ENCODE peak calls at places on chromosomes 1 and 21, in six cellular contexts. One of them, this sample, is unnamed.

GRCh38 chr1:27891196-27891889 is 19.0 kb downstream of the THEMIS2 start:
- DNase-seq in activated T-cell treated with anti-CD3 and anti-CD28 coated beads for 1 hour: peak
- DNase-seq in mucosa of descending colon: no peak
- DNase-seq in HAP-1: no peak
- DNase-seq in neural crest cell: no peak
- DNase-seq in stimulated activated CD4-positive, alpha-beta T cell treated with anti-CD3 and anti-CD28 coated beads, TNF-alpha, amount 100 ng/mL, for 4 hours: no peak
- DNase-seq in this sample: peak

GRCh38 chr1:1462318-1462966 is 9.1 kb upstream of the ATAD3B start:
- DNase-seq in neural crest cell: no peak
- DNase-seq in activated T-cell treated with anti-CD3 and anti-CD28 coated beads for 1 hour: no peak
- DNase-seq in stimulated activated CD4-positive, alpha-beta T cell treated with anti-CD3 and anti-CD28 coated beads, TNF-alpha, amount 100 ng/mL, for 4 hours: no peak
- DNase-seq in mucosa of descending colon: peak
- DNase-seq in HAP-1: no peak
- DNase-seq in this sample: no peak

GRCh38 chr1:93629101-93630059 is 52.3 kb downstream of the BCAR3 start:
- DNase-seq in stimulated activated CD4-positive, alpha-beta T cell treated with anti-CD3 and anti-CD28 coated beads, TNF-alpha, amount 100 ng/mL, for 4 hours: peak
- DNase-seq in mucosa of descending colon: no peak
- DNase-seq in neural crest cell: no peak
- DNase-seq in activated T-cell treated with anti-CD3 and anti-CD28 coated beads for 1 hour: peak
- DNase-seq in HAP-1: peak
- DNase-seq in this sample: no peak

GRCh38 chr1:246622035-246622652 is 55.9 kb downstream of the CNST start:
- DNase-seq in HAP-1: no peak
- DNase-seq in mucosa of descending colon: no peak
- DNase-seq in stimulated activated CD4-positive, alpha-beta T cell treated with anti-CD3 and anti-CD28 coated beads, TNF-alpha, amount 100 ng/mL, for 4 hours: no peak
- DNase-seq in neural crest cell: no peak
- DNase-seq in activated T-cell treated with anti-CD3 and anti-CD28 coated beads for 1 hour: no peak
- DNase-seq in this sample: no peak

GRCh38 chr1:216542263-216542662 is 119.0 kb upstream of the USH2A start:
- DNase-seq in mucosa of descending colon: no peak
- DNase-seq in HAP-1: no peak
- DNase-seq in stimulated activated CD4-positive, alpha-beta T cell treated with anti-CD3 and anti-CD28 coated beads, TNF-alpha, amount 100 ng/mL, for 4 hours: no peak
- DNase-seq in neural crest cell: no peak
- DNase-seq in activated T-cell treated with anti-CD3 and anti-CD28 coated beads for 1 hour: no peak
- DNase-seq in this sample: no peak

GRCh38 chr1:38088366-38088765 is 41.8 kb upstream of the POU3F1 start:
- DNase-seq in stimulated activated CD4-positive, alpha-beta T cell treated with anti-CD3 and anti-CD28 coated beads, TNF-alpha, amount 100 ng/mL, for 4 hours: no peak
- DNase-seq in activated T-cell treated with anti-CD3 and anti-CD28 coated beads for 1 hour: no peak
- DNase-seq in mucosa of descending colon: no peak
- DNase-seq in neural crest cell: no peak
- DNase-seq in HAP-1: peak
- DNase-seq in this sample: no peak

GRCh38 chr1:78645728-78646127 is 3.9 kb upstream of the IFI44 start:
- DNase-seq in neural crest cell: no peak
- DNase-seq in mucosa of descending colon: no peak
- DNase-seq in HAP-1: no peak
- DNase-seq in stimulated activated CD4-positive, alpha-beta T cell treated with anti-CD3 and anti-CD28 coated beads, TNF-alpha, amount 100 ng/mL, for 4 hours: no peak
- DNase-seq in activated T-cell treated with anti-CD3 and anti-CD28 coated beads for 1 hour: no peak
- DNase-seq in this sample: no peak

GRCh38 chr1:13807213-13807612 is 107.2 kb downstream of the PRDM2 start:
- DNase-seq in mucosa of descending colon: no peak
- DNase-seq in stimulated activated CD4-positive, alpha-beta T cell treated with anti-CD3 and anti-CD28 coated beads, TNF-alpha, amount 100 ng/mL, for 4 hours: no peak
- DNase-seq in HAP-1: peak
- DNase-seq in neural crest cell: peak
- DNase-seq in activated T-cell treated with anti-CD3 and anti-CD28 coated beads for 1 hour: no peak
- DNase-seq in this sample: no peak

GRCh38 chr1:109476825-109477224 is 6.9 kb upstream of the ATXN7L2 start:
- DNase-seq in stimulated activated CD4-positive, alpha-beta T cell treated with anti-CD3 and anti-CD28 coated beads, TNF-alpha, amount 100 ng/mL, for 4 hours: no peak
- DNase-seq in HAP-1: no peak
- DNase-seq in neural crest cell: no peak
- DNase-seq in activated T-cell treated with anti-CD3 and anti-CD28 coated beads for 1 hour: no peak
- DNase-seq in mucosa of descending colon: no peak
- DNase-seq in this sample: no peak

GRCh38 chr1:91503975-91504530 is 3.4 kb downstream of the CDC7 start:
- DNase-seq in HAP-1: no peak
- DNase-seq in mucosa of descending colon: no peak
- DNase-seq in neural crest cell: no peak
- DNase-seq in stimulated activated CD4-positive, alpha-beta T cell treated with anti-CD3 and anti-CD28 coated beads, TNF-alpha, amount 100 ng/mL, for 4 hours: no peak
- DNase-seq in activated T-cell treated with anti-CD3 and anti-CD28 coated beads for 1 hour: no peak
- DNase-seq in this sample: no peak

GRCh38 chr1:26016258-26016943 is 5.2 kb upstream of the EXTL1 start:
- DNase-seq in mucosa of descending colon: no peak
- DNase-seq in activated T-cell treated with anti-CD3 and anti-CD28 coated beads for 1 hour: no peak
- DNase-seq in neural crest cell: no peak
- DNase-seq in stimulated activated CD4-positive, alpha-beta T cell treated with anti-CD3 and anti-CD28 coated beads, TNF-alpha, amount 100 ng/mL, for 4 hours: no peak
- DNase-seq in HAP-1: no peak
- DNase-seq in this sample: no peak

GRCh38 chr1:96306809-96307208 is 414.8 kb upstream of the PTBP2 start:
- DNase-seq in stimulated activated CD4-positive, alpha-beta T cell treated with anti-CD3 and anti-CD28 coated beads, TNF-alpha, amount 100 ng/mL, for 4 hours: no peak
- DNase-seq in neural crest cell: no peak
- DNase-seq in HAP-1: no peak
- DNase-seq in mucosa of descending colon: no peak
- DNase-seq in activated T-cell treated with anti-CD3 and anti-CD28 coated beads for 1 hour: no peak
- DNase-seq in this sample: no peak

GRCh38 chr1:164891615-164892014 is 332.6 kb downstream of the PBX1 start:
- DNase-seq in stimulated activated CD4-positive, alpha-beta T cell treated with anti-CD3 and anti-CD28 coated beads, TNF-alpha, amount 100 ng/mL, for 4 hours: no peak
- DNase-seq in mucosa of descending colon: no peak
- DNase-seq in HAP-1: no peak
- DNase-seq in neural crest cell: no peak
- DNase-seq in activated T-cell treated with anti-CD3 and anti-CD28 coated beads for 1 hour: no peak
- DNase-seq in this sample: no peak

GRCh38 chr1:85607126-85607912 is 26.8 kb downstream of the CCN1 start:
- DNase-seq in stimulated activated CD4-positive, alpha-beta T cell treated with anti-CD3 and anti-CD28 coated beads, TNF-alpha, amount 100 ng/mL, for 4 hours: no peak
- DNase-seq in mucosa of descending colon: no peak
- DNase-seq in neural crest cell: no peak
- DNase-seq in HAP-1: peak
- DNase-seq in activated T-cell treated with anti-CD3 and anti-CD28 coated beads for 1 hour: no peak
- DNase-seq in this sample: no peak

GRCh38 chr1:118204648-118205047 is 19.6 kb upstream of the SPAG17 start:
- DNase-seq in mucosa of descending colon: no peak
- DNase-seq in stimulated activated CD4-positive, alpha-beta T cell treated with anti-CD3 and anti-CD28 coated beads, TNF-alpha, amount 100 ng/mL, for 4 hours: no peak
- DNase-seq in HAP-1: no peak
- DNase-seq in neural crest cell: no peak
- DNase-seq in activated T-cell treated with anti-CD3 and anti-CD28 coated beads for 1 hour: no peak
- DNase-seq in this sample: no peak

GRCh38 chr1:183185941-183186490 is at the start of gene LAMC2:
- DNase-seq in neural crest cell: peak
- DNase-seq in HAP-1: peak
- DNase-seq in activated T-cell treated with anti-CD3 and anti-CD28 coated beads for 1 hour: no peak
- DNase-seq in stimulated activated CD4-positive, alpha-beta T cell treated with anti-CD3 and anti-CD28 coated beads, TNF-alpha, amount 100 ng/mL, for 4 hours: no peak
- DNase-seq in mucosa of descending colon: peak
- DNase-seq in this sample: no peak

GRCh38 chr1:210688482-210689233 is 360.0 kb downstream of the HHAT start:
- DNase-seq in HAP-1: no peak
- DNase-seq in neural crest cell: no peak
- DNase-seq in stimulated activated CD4-positive, alpha-beta T cell treated with anti-CD3 and anti-CD28 coated beads, TNF-alpha, amount 100 ng/mL, for 4 hours: no peak
- DNase-seq in mucosa of descending colon: no peak
- DNase-seq in activated T-cell treated with anti-CD3 and anti-CD28 coated beads for 1 hour: no peak
- DNase-seq in this sample: no peak

GRCh38 chr1:70195342-70195741 is 10.0 kb downstream of the LRRC40 start:
- DNase-seq in mucosa of descending colon: no peak
- DNase-seq in activated T-cell treated with anti-CD3 and anti-CD28 coated beads for 1 hour: no peak
- DNase-seq in neural crest cell: no peak
- DNase-seq in HAP-1: no peak
- DNase-seq in stimulated activated CD4-positive, alpha-beta T cell treated with anti-CD3 and anti-CD28 coated beads, TNF-alpha, amount 100 ng/mL, for 4 hours: no peak
- DNase-seq in this sample: no peak

GRCh38 chr1:178364782-178365181 is 132.0 kb downstream of the CLEC20A start:
- DNase-seq in neural crest cell: no peak
- DNase-seq in stimulated activated CD4-positive, alpha-beta T cell treated with anti-CD3 and anti-CD28 coated beads, TNF-alpha, amount 100 ng/mL, for 4 hours: no peak
- DNase-seq in activated T-cell treated with anti-CD3 and anti-CD28 coated beads for 1 hour: no peak
- DNase-seq in mucosa of descending colon: no peak
- DNase-seq in HAP-1: no peak
- DNase-seq in this sample: no peak

GRCh38 chr1:195617157-195617556 is 991.1 kb downstream of the KCNT2 start:
- DNase-seq in stimulated activated CD4-positive, alpha-beta T cell treated with anti-CD3 and anti-CD28 coated beads, TNF-alpha, amount 100 ng/mL, for 4 hours: no peak
- DNase-seq in neural crest cell: no peak
- DNase-seq in activated T-cell treated with anti-CD3 and anti-CD28 coated beads for 1 hour: no peak
- DNase-seq in mucosa of descending colon: no peak
- DNase-seq in HAP-1: no peak
- DNase-seq in this sample: no peak

GRCh38 chr1:22875240-22875639 is 97.4 kb downstream of the LACTBL1 start:
- DNase-seq in HAP-1: no peak
- DNase-seq in activated T-cell treated with anti-CD3 and anti-CD28 coated beads for 1 hour: no peak
- DNase-seq in neural crest cell: no peak
- DNase-seq in mucosa of descending colon: no peak
- DNase-seq in stimulated activated CD4-positive, alpha-beta T cell treated with anti-CD3 and anti-CD28 coated beads, TNF-alpha, amount 100 ng/mL, for 4 hours: no peak
- DNase-seq in this sample: no peak

GRCh38 chr1:196114193-196114592 is 494.0 kb downstream of the KCNT2 start:
- DNase-seq in activated T-cell treated with anti-CD3 and anti-CD28 coated beads for 1 hour: no peak
- DNase-seq in HAP-1: no peak
- DNase-seq in stimulated activated CD4-positive, alpha-beta T cell treated with anti-CD3 and anti-CD28 coated beads, TNF-alpha, amount 100 ng/mL, for 4 hours: no peak
- DNase-seq in neural crest cell: no peak
- DNase-seq in mucosa of descending colon: no peak
- DNase-seq in this sample: no peak

GRCh38 chr1:9235560-9235959 is 986 bp downstream of the H6PD start:
- DNase-seq in mucosa of descending colon: peak
- DNase-seq in stimulated activated CD4-positive, alpha-beta T cell treated with anti-CD3 and anti-CD28 coated beads, TNF-alpha, amount 100 ng/mL, for 4 hours: no peak
- DNase-seq in neural crest cell: no peak
- DNase-seq in HAP-1: no peak
- DNase-seq in activated T-cell treated with anti-CD3 and anti-CD28 coated beads for 1 hour: no peak
- DNase-seq in this sample: no peak

GRCh38 chr1:14758962-14759361 is 160.5 kb downstream of the KAZN start:
- DNase-seq in stimulated activated CD4-positive, alpha-beta T cell treated with anti-CD3 and anti-CD28 coated beads, TNF-alpha, amount 100 ng/mL, for 4 hours: no peak
- DNase-seq in mucosa of descending colon: no peak
- DNase-seq in neural crest cell: no peak
- DNase-seq in HAP-1: no peak
- DNase-seq in activated T-cell treated with anti-CD3 and anti-CD28 coated beads for 1 hour: no peak
- DNase-seq in this sample: no peak

GRCh38 chr1:92326681-92327080 is 27.8 kb downstream of the RPAP2 start:
- DNase-seq in activated T-cell treated with anti-CD3 and anti-CD28 coated beads for 1 hour: no peak
- DNase-seq in neural crest cell: no peak
- DNase-seq in HAP-1: no peak
- DNase-seq in mucosa of descending colon: no peak
- DNase-seq in stimulated activated CD4-positive, alpha-beta T cell treated with anti-CD3 and anti-CD28 coated beads, TNF-alpha, amount 100 ng/mL, for 4 hours: no peak
- DNase-seq in this sample: no peak

GRCh38 chr1:234961468-234962339 is 166.9 kb downstream of the TOMM20 start:
- DNase-seq in HAP-1: no peak
- DNase-seq in mucosa of descending colon: no peak
- DNase-seq in stimulated activated CD4-positive, alpha-beta T cell treated with anti-CD3 and anti-CD28 coated beads, TNF-alpha, amount 100 ng/mL, for 4 hours: no peak
- DNase-seq in activated T-cell treated with anti-CD3 and anti-CD28 coated beads for 1 hour: no peak
- DNase-seq in neural crest cell: no peak
- DNase-seq in this sample: no peak

GRCh38 chr1:107551491-107551890 is 410.7 kb downstream of the NTNG1 start:
- DNase-seq in neural crest cell: no peak
- DNase-seq in activated T-cell treated with anti-CD3 and anti-CD28 coated beads for 1 hour: no peak
- DNase-seq in HAP-1: no peak
- DNase-seq in mucosa of descending colon: no peak
- DNase-seq in stimulated activated CD4-positive, alpha-beta T cell treated with anti-CD3 and anti-CD28 coated beads, TNF-alpha, amount 100 ng/mL, for 4 hours: no peak
- DNase-seq in this sample: no peak

GRCh38 chr1:110746644-110747259 is 72.0 kb upstream of the KCNA3 start:
- DNase-seq in stimulated activated CD4-positive, alpha-beta T cell treated with anti-CD3 and anti-CD28 coated beads, TNF-alpha, amount 100 ng/mL, for 4 hours: peak
- DNase-seq in mucosa of descending colon: no peak
- DNase-seq in activated T-cell treated with anti-CD3 and anti-CD28 coated beads for 1 hour: peak
- DNase-seq in neural crest cell: peak
- DNase-seq in HAP-1: peak
- DNase-seq in this sample: no peak

GRCh38 chr1:115330480-115331013 is 7.5 kb downstream of the NGF start:
- DNase-seq in neural crest cell: no peak
- DNase-seq in HAP-1: no peak
- DNase-seq in stimulated activated CD4-positive, alpha-beta T cell treated with anti-CD3 and anti-CD28 coated beads, TNF-alpha, amount 100 ng/mL, for 4 hours: no peak
- DNase-seq in activated T-cell treated with anti-CD3 and anti-CD28 coated beads for 1 hour: no peak
- DNase-seq in mucosa of descending colon: no peak
- DNase-seq in this sample: no peak

GRCh38 chr1:22207605-22208264 is 64.8 kb upstream of the WNT4 start:
- DNase-seq in mucosa of descending colon: no peak
- DNase-seq in activated T-cell treated with anti-CD3 and anti-CD28 coated beads for 1 hour: no peak
- DNase-seq in stimulated activated CD4-positive, alpha-beta T cell treated with anti-CD3 and anti-CD28 coated beads, TNF-alpha, amount 100 ng/mL, for 4 hours: no peak
- DNase-seq in neural crest cell: no peak
- DNase-seq in HAP-1: no peak
- DNase-seq in this sample: no peak

GRCh38 chr1:225299624-225300023 is 128.2 kb downstream of the LBR start:
- DNase-seq in stimulated activated CD4-positive, alpha-beta T cell treated with anti-CD3 and anti-CD28 coated beads, TNF-alpha, amount 100 ng/mL, for 4 hours: no peak
- DNase-seq in activated T-cell treated with anti-CD3 and anti-CD28 coated beads for 1 hour: no peak
- DNase-seq in HAP-1: no peak
- DNase-seq in neural crest cell: no peak
- DNase-seq in mucosa of descending colon: no peak
- DNase-seq in this sample: no peak

GRCh38 chr21:18987515-18988026 is 584.0 kb upstream of the TMPRSS15 start:
- DNase-seq in HAP-1: no peak
- DNase-seq in activated T-cell treated with anti-CD3 and anti-CD28 coated beads for 1 hour: no peak
- DNase-seq in stimulated activated CD4-positive, alpha-beta T cell treated with anti-CD3 and anti-CD28 coated beads, TNF-alpha, amount 100 ng/mL, for 4 hours: no peak
- DNase-seq in neural crest cell: no peak
- DNase-seq in mucosa of descending colon: no peak
- DNase-seq in this sample: no peak

This sample was measured in CD14-positive monocyte.